ENCODE peak calls at places on chromosomes 5 and 9, in six cellular contexts. V, G, I, D, F and P are unnamed samples.

GRCh38 chr5:116788851-116789403 is 214.3 kb upstream of the SEMA6A start:
- DNase-seq in G (no peak), F (peak), V (no peak), D (no peak), I (no peak), P (no peak)

GRCh38 chr9:33170464-33171156 is 3.5 kb upstream of the B4GALT1 start:
- DNase-seq in V (peak), I (peak), D (peak), F (peak), G (no peak), P (no peak)

GRCh38 chr5:24823625-24824024 is 178.8 kb upstream of the CDH10 start:
- DNase-seq in D (no peak), V (no peak), G (no peak), F (no peak), I (no peak), P (peak)

GRCh38 chr5:32916648-32917047 is 205.5 kb downstream of the NPR3 start:
- DNase-seq in F (peak), D (no peak), I (no peak), V (peak), G (peak), P (no peak)

GRCh38 chr9:88993871-88994819 is 2.9 kb downstream of the S1PR3 start:
- DNase-seq in I (no peak), D (no peak), F (peak), G (no peak), V (no peak), P (no peak)

GRCh38 chr9:97811534-97812246 is 41.3 kb upstream of the FOXE1 start:
- DNase-seq in G (no peak), V (no peak), I (no peak), F (no peak), D (no peak), P (peak)

GRCh38 chr5:68374770-68375518 is 159.4 kb downstream of the PIK3R1 start:
- DNase-seq in V (no peak), D (no peak), G (no peak), I (no peak), F (no peak), P (no peak)

GRCh38 chr5:146345240-146345577 is 6.6 kb downstream of the POU4F3 start:
- DNase-seq in G (no peak), I (no peak), F (no peak), D (no peak), V (no peak), P (no peak)

GRCh38 chr9:121399883-121400607 is 30.0 kb upstream of the STOM start:
- DNase-seq in D (no peak), G (peak), I (no peak), V (peak), F (no peak), P (peak)

GRCh38 chr5:75681125-75681830 is 36.0 kb downstream of the POC5 start:
- DNase-seq in I (no peak), V (peak), D (no peak), G (peak), F (no peak), P (no peak)

GRCh38 chr5:75623846-75624245 is 12.6 kb downstream of the ANKDD1B start:
- DNase-seq in D (no peak), I (no peak), G (no peak), F (no peak), V (no peak), P (no peak)

GRCh38 chr5:126519637-126520592 is 75.1 kb downstream of the ALDH7A1 start:
- DNase-seq in D (no peak), F (no peak), I (no peak), V (no peak), G (no peak), P (no peak)

GRCh38 chr9:111527347-111527746 is 2.4 kb downstream of the ZNF483 start:
- DNase-seq in V (no peak), G (no peak), I (no peak), F (no peak), D (no peak), P (no peak)

GRCh38 chr5:96336351-96336985 is 96.6 kb downstream of the PCSK1 start:
- DNase-seq in I (peak), V (peak), F (peak), D (peak), G (peak), P (no peak)

GRCh38 chr5:157046041-157046440 is 12.9 kb downstream of the HAVCR1 start:
- DNase-seq in D (peak), I (no peak), V (peak), G (peak), F (peak), P (no peak)

GRCh38 chr9:5551771-5552170 is 41.4 kb downstream of the PDCD1LG2 start:
- DNase-seq in F (no peak), D (no peak), G (no peak), V (no peak), I (no peak), P (no peak)

GRCh38 chr5:91312698-91313097 is 70.4 kb downstream of the ARRDC3 start:
- DNase-seq in D (no peak), I (no peak), V (no peak), G (no peak), F (no peak), P (no peak)

GRCh38 chr5:131640043-131640856 is 5.2 kb upstream of the RAPGEF6 start:
- DNase-seq in F (no peak), I (no peak), D (no peak), V (no peak), G (no peak), P (peak)

GRCh38 chr5:176725521-176725920 is 78.2 kb downstream of the TSPAN17 start:
- DNase-seq in V (no peak), F (no peak), I (no peak), G (no peak), D (peak), P (no peak)

GRCh38 chr9:130128782-130129424 is 43.3 kb upstream of the NCS1 start:
- DNase-seq in V (no peak), I (peak), D (no peak), G (no peak), F (peak), P (no peak)
- TF ChIP-seq POLR2A in V (no peak), I (no peak), D (no peak), G (no peak), F (no peak), P (no peak)

GRCh38 chr5:88659529-88660325 is 223.3 kb downstream of the MEF2C start:
- DNase-seq in I (no peak), V (no peak), G (no peak), D (no peak), F (no peak), P (no peak)

GRCh38 chr5:88661870-88662207 is 221.1 kb downstream of the MEF2C start:
- DNase-seq in F (no peak), D (no peak), I (no peak), V (no peak), G (no peak), P (no peak)

GRCh38 chr5:88662801-88663360 is 220.1 kb downstream of the MEF2C start:
- DNase-seq in V (no peak), D (no peak), I (no peak), G (no peak), F (no peak), P (no peak)

GRCh38 chr5:88660326-88660946 is 222.5 kb downstream of the MEF2C start:
- DNase-seq in G (peak), F (peak), I (no peak), D (no peak), V (peak), P (no peak)

GRCh38 chr5:88660947-88661869 is 221.8 kb downstream of the MEF2C start:
- DNase-seq in V (peak), I (no peak), D (no peak), G (peak), F (peak), P (peak)
- TF ChIP-seq POLR2A in V (no peak), I (no peak), D (no peak), G (peak), F (peak), P (no peak)

GRCh38 chr9:129069825-129070473 is 11.0 kb upstream of the DOLPP1 start:
- DNase-seq in D (no peak), I (no peak), V (no peak), G (no peak), F (no peak), P (no peak)
- TF ChIP-seq POLR2A in D (no peak), I (no peak), V (no peak), G (no peak), F (no peak), P (no peak)

GRCh38 chr5:134758504-134759341 is at the start of gene DDX46:
- DNase-seq in I (peak), V (peak), D (peak), G (peak), F (peak), P (peak)
- TF ChIP-seq POLR2A in I (no peak), V (peak), D (no peak), G (peak), F (peak), P (peak)

DNA sequence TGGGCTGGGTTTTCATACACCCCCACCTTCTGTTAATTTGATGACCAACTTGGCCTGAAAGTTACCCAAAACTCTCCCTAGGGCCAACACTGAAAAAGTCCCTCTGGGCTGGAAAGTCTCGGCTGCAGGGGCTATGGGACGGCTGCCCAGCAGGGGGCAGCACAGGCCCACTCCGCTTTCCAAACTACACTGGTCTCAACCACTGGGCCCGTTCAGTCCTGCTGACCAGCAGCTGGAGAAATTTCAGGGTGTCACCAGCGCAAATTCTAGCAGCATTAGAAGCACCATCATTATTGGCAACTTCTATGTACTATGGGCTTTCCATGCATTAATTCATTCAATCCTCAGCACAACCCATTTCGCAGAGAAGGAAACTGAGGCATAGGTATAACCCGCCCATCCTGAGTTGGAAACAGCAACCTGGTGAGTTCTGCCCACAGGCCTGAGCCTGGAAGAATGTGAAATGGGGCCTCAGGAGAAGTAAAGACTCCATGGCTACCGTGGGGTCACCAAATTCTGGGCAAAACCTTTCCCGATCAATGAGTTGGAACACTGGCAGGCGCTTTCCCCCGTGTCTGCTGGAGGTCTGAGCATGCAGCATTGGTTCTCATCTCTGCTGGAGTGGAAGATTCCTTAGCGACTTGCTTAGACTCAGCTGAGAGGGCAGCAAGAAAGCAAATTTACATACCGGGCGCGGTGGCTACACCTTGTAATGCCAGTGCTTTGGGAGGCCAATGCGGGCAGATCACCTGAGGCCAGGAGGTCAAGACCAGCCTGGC is 9.7 kb downstream of the ORM2 start:
- DNase-seq in G (peak), F (peak), I (no peak), V (no peak), D (peak), P (peak)
- TF ChIP-seq POLR2A in G (no peak), F (no peak), I (no peak), V (no peak), D (no peak), P (no peak)

DNA sequence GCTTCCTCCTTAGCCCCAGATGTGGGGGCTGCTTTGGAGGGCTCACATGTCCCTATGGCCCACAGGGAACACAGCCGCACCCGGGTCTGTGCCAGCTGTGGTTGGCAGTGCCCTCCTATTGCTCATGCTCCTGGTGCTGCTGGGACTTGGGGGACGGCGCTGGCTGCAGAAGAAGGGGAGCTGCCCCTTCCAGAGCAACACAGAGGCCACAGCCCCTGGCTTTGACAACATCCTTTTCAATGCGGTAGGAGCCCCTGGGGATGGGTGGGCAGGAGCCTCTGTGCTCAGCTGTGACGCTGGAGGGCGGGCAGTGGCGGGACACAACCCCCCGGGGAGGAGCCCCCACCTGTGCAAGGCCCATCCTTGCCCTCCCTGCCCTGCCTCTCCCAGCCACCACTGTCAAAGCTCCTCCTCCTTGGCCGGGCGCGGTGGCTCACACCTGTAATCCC is 6.3 kb downstream of the EDF1 start:
- DNase-seq in D (no peak), V (no peak), G (no peak), I (no peak), F (no peak), P (no peak)
- TF ChIP-seq POLR2A in D (no peak), V (no peak), G (no peak), I (no peak), F (no peak), P (no peak)

DNA sequence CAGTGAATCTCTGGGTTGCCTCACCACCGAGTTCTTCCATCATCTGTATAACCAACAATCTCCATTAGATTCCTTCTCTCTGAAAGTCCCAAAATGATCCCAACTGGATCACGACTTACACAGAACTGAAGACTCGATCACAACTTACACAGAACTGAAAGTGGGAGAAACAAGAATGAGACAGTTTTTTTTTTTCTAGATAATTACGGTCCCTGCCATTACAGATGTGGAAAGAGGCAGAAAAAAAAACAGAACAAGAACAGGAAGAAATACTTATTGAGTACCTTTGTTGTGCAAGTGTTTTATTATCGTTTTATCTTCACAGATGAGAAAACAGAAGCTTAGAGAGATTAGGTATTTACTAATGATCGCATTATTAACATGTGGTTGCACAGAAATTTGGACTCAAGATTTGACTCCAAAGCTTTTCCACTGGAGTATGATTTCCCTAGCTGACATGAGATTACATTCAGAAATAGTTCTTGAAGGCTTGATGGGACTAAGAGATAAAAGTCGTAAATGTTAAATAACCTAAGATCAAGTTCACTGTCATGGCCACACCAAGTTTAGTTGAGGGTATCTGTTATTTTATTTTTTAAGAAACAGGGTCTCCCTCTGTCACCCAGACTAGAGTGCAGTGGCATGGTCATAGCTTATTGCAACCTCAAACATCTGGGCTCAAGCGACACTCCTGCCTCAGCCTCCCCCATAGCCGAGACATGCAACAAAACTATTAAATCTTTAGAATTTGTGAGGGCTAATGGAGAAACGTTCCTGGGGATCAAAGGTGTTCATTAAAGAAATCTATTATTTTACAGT is 8.9 kb downstream of the PLK2 start:
- DNase-seq in F (no peak), G (no peak), I (no peak), D (no peak), V (no peak), P (no peak)
- TF ChIP-seq POLR2A in F (no peak), G (no peak), I (no peak), D (no peak), V (no peak), P (no peak)

GRCh38 chr5:73625905-73626811 is at the start of gene ARHGEF28:
- DNase-seq in V (no peak), D (peak), I (no peak), G (peak), F (peak), P (peak)
- TF ChIP-seq POLR2A in V (no peak), D (no peak), I (no peak), G (peak), F (peak), P (peak)